ENCODE peak calls at places on chromosomes 5 and 9, in nine cellular contexts. One of them, this sample, is unnamed.

GRCh38 chr5:136132087-136132486 is 558 bp upstream of the SMAD5 start:
- DNase-seq in tibial artery: peak; percentile 30
- DNase-seq in NCI-H1436: no peak
- DNase-seq in activated naive CD4-positive, alpha-beta T cell treated with anti-CD3 and anti-CD28 coated beads for 36 hours: no peak
- DNase-seq in cardiac muscle cell: peak; percentile 15
- DNase-seq in lung: no peak
- DNase-seq in NCI-H1092: no peak
- DNase-seq in activated CD8-positive, alpha-beta memory T cell treated with anti-CD3 and anti-CD28 coated beads for 4 hours: no peak
- DNase-seq in T-helper 2 cell: peak; percentile 2
- DNase-seq in this sample: no peak

GRCh38 chr9:135533674-135534073 is 12.3 kb upstream of the OBP2A start:
- DNase-seq in tibial artery: no peak
- DNase-seq in NCI-H1436: no peak
- DNase-seq in activated naive CD4-positive, alpha-beta T cell treated with anti-CD3 and anti-CD28 coated beads for 36 hours: no peak
- DNase-seq in cardiac muscle cell: no peak
- DNase-seq in lung: no peak
- DNase-seq in NCI-H1092: no peak
- DNase-seq in activated CD8-positive, alpha-beta memory T cell treated with anti-CD3 and anti-CD28 coated beads for 4 hours: no peak
- DNase-seq in T-helper 2 cell: no peak
- DNase-seq in this sample: no peak

GRCh38 chr5:78903936-78904335 is 81.2 kb downstream of the ARSB start:
- DNase-seq in tibial artery: no peak
- DNase-seq in NCI-H1436: no peak
- DNase-seq in activated naive CD4-positive, alpha-beta T cell treated with anti-CD3 and anti-CD28 coated beads for 36 hours: no peak
- DNase-seq in cardiac muscle cell: no peak
- DNase-seq in lung: no peak
- DNase-seq in NCI-H1092: no peak
- DNase-seq in activated CD8-positive, alpha-beta memory T cell treated with anti-CD3 and anti-CD28 coated beads for 4 hours: no peak
- DNase-seq in T-helper 2 cell: no peak
- DNase-seq in this sample: no peak

GRCh38 chr9:70829591-70830265 is 291.7 kb downstream of the TRPM3 start:
- DNase-seq in tibial artery: no peak
- DNase-seq in NCI-H1436: no peak
- DNase-seq in activated naive CD4-positive, alpha-beta T cell treated with anti-CD3 and anti-CD28 coated beads for 36 hours: no peak
- DNase-seq in cardiac muscle cell: no peak
- DNase-seq in lung: no peak
- DNase-seq in NCI-H1092: no peak
- DNase-seq in activated CD8-positive, alpha-beta memory T cell treated with anti-CD3 and anti-CD28 coated beads for 4 hours: no peak
- DNase-seq in T-helper 2 cell: no peak
- DNase-seq in this sample: no peak

GRCh38 chr5:3325811-3326568 is 269.6 kb upstream of the IRX1 start:
- DNase-seq in tibial artery: no peak
- DNase-seq in NCI-H1436: no peak
- DNase-seq in activated naive CD4-positive, alpha-beta T cell treated with anti-CD3 and anti-CD28 coated beads for 36 hours: no peak
- DNase-seq in cardiac muscle cell: no peak
- DNase-seq in lung: no peak
- DNase-seq in NCI-H1092: no peak
- DNase-seq in activated CD8-positive, alpha-beta memory T cell treated with anti-CD3 and anti-CD28 coated beads for 4 hours: no peak
- DNase-seq in T-helper 2 cell: no peak
- DNase-seq in this sample: no peak

GRCh38 chr5:2670856-2671404 is 80.5 kb downstream of the IRX2 start:
- DNase-seq in tibial artery: no peak
- DNase-seq in NCI-H1436: no peak
- DNase-seq in activated naive CD4-positive, alpha-beta T cell treated with anti-CD3 and anti-CD28 coated beads for 36 hours: no peak
- DNase-seq in cardiac muscle cell: no peak
- DNase-seq in lung: no peak
- DNase-seq in NCI-H1092: no peak
- DNase-seq in activated CD8-positive, alpha-beta memory T cell treated with anti-CD3 and anti-CD28 coated beads for 4 hours: no peak
- DNase-seq in T-helper 2 cell: no peak
- DNase-seq in this sample: no peak

GRCh38 chr9:1219284-1219683 is 169.1 kb downstream of the DMRT2 start:
- DNase-seq in tibial artery: no peak
- DNase-seq in NCI-H1436: no peak
- DNase-seq in activated naive CD4-positive, alpha-beta T cell treated with anti-CD3 and anti-CD28 coated beads for 36 hours: no peak
- DNase-seq in cardiac muscle cell: no peak
- DNase-seq in lung: no peak
- DNase-seq in NCI-H1092: no peak
- DNase-seq in activated CD8-positive, alpha-beta memory T cell treated with anti-CD3 and anti-CD28 coated beads for 4 hours: no peak
- DNase-seq in T-helper 2 cell: no peak
- DNase-seq in this sample: no peak

GRCh38 chr5:77768978-77769377 is 7.2 kb downstream of the TBCA start:
- DNase-seq in tibial artery: no peak
- DNase-seq in NCI-H1436: no peak
- DNase-seq in activated naive CD4-positive, alpha-beta T cell treated with anti-CD3 and anti-CD28 coated beads for 36 hours: no peak
- DNase-seq in cardiac muscle cell: no peak
- DNase-seq in lung: no peak
- DNase-seq in NCI-H1092: no peak
- DNase-seq in activated CD8-positive, alpha-beta memory T cell treated with anti-CD3 and anti-CD28 coated beads for 4 hours: no peak
- DNase-seq in T-helper 2 cell: no peak
- DNase-seq in this sample: no peak

GRCh38 chr5:149060325-149060724 is 2.5 kb downstream of the SH3TC2 start:
- DNase-seq in tibial artery: no peak
- DNase-seq in NCI-H1436: no peak
- DNase-seq in activated naive CD4-positive, alpha-beta T cell treated with anti-CD3 and anti-CD28 coated beads for 36 hours: no peak
- DNase-seq in cardiac muscle cell: peak; percentile 80
- DNase-seq in lung: no peak
- DNase-seq in NCI-H1092: no peak
- DNase-seq in activated CD8-positive, alpha-beta memory T cell treated with anti-CD3 and anti-CD28 coated beads for 4 hours: no peak
- DNase-seq in T-helper 2 cell: no peak
- DNase-seq in this sample: no peak

GRCh38 chr9:87840126-87840525 is 42.6 kb upstream of the SPATA31E1 start:
- DNase-seq in tibial artery: no peak
- DNase-seq in NCI-H1436: no peak
- DNase-seq in activated naive CD4-positive, alpha-beta T cell treated with anti-CD3 and anti-CD28 coated beads for 36 hours: no peak
- DNase-seq in cardiac muscle cell: no peak
- DNase-seq in lung: no peak
- DNase-seq in NCI-H1092: no peak
- DNase-seq in activated CD8-positive, alpha-beta memory T cell treated with anti-CD3 and anti-CD28 coated beads for 4 hours: no peak
- DNase-seq in T-helper 2 cell: no peak
- DNase-seq in this sample: no peak

GRCh38 chr9:99590879-99591278 is 230.8 kb upstream of the NR4A3 start:
- DNase-seq in tibial artery: no peak
- DNase-seq in NCI-H1436: no peak
- DNase-seq in activated naive CD4-positive, alpha-beta T cell treated with anti-CD3 and anti-CD28 coated beads for 36 hours: no peak
- DNase-seq in cardiac muscle cell: no peak
- DNase-seq in lung: no peak
- DNase-seq in NCI-H1092: no peak
- DNase-seq in activated CD8-positive, alpha-beta memory T cell treated with anti-CD3 and anti-CD28 coated beads for 4 hours: no peak
- DNase-seq in T-helper 2 cell: no peak
- DNase-seq in this sample: no peak

GRCh38 chr5:87368601-87369000 is 44.1 kb downstream of the CCNH start:
- DNase-seq in tibial artery: no peak
- DNase-seq in NCI-H1436: no peak
- DNase-seq in activated naive CD4-positive, alpha-beta T cell treated with anti-CD3 and anti-CD28 coated beads for 36 hours: no peak
- DNase-seq in cardiac muscle cell: peak; percentile 0
- DNase-seq in lung: no peak
- DNase-seq in NCI-H1092: no peak
- DNase-seq in activated CD8-positive, alpha-beta memory T cell treated with anti-CD3 and anti-CD28 coated beads for 4 hours: no peak
- DNase-seq in T-helper 2 cell: no peak
- DNase-seq in this sample: no peak

GRCh38 chr5:138170299-138170698 is 8.1 kb downstream of the BRD8 start:
- DNase-seq in tibial artery: no peak
- DNase-seq in NCI-H1436: no peak
- DNase-seq in activated naive CD4-positive, alpha-beta T cell treated with anti-CD3 and anti-CD28 coated beads for 36 hours: no peak
- DNase-seq in cardiac muscle cell: no peak
- DNase-seq in lung: no peak
- DNase-seq in NCI-H1092: no peak
- DNase-seq in activated CD8-positive, alpha-beta memory T cell treated with anti-CD3 and anti-CD28 coated beads for 4 hours: no peak
- DNase-seq in T-helper 2 cell: no peak
- DNase-seq in this sample: no peak

GRCh38 chr5:157222506-157223230 is 42.0 kb downstream of the ITK start:
- DNase-seq in tibial artery: no peak
- DNase-seq in NCI-H1436: no peak
- DNase-seq in activated naive CD4-positive, alpha-beta T cell treated with anti-CD3 and anti-CD28 coated beads for 36 hours: peak; percentile 92
- DNase-seq in cardiac muscle cell: no peak
- DNase-seq in lung: no peak
- DNase-seq in NCI-H1092: no peak
- DNase-seq in activated CD8-positive, alpha-beta memory T cell treated with anti-CD3 and anti-CD28 coated beads for 4 hours: peak; percentile 68
- DNase-seq in T-helper 2 cell: peak; percentile 61
- DNase-seq in this sample: no peak

GRCh38 chr5:127351418-127351817 is 60.8 kb downstream of the MEGF10 start:
- DNase-seq in tibial artery: no peak
- DNase-seq in NCI-H1436: no peak
- DNase-seq in activated naive CD4-positive, alpha-beta T cell treated with anti-CD3 and anti-CD28 coated beads for 36 hours: no peak
- DNase-seq in cardiac muscle cell: no peak
- DNase-seq in lung: no peak
- DNase-seq in NCI-H1092: no peak
- DNase-seq in activated CD8-positive, alpha-beta memory T cell treated with anti-CD3 and anti-CD28 coated beads for 4 hours: no peak
- DNase-seq in T-helper 2 cell: no peak
- DNase-seq in this sample: no peak

GRCh38 chr9:81542490-81542889 is 146.9 kb downstream of the TLE1 start:
- DNase-seq in tibial artery: no peak
- DNase-seq in NCI-H1436: no peak
- DNase-seq in activated naive CD4-positive, alpha-beta T cell treated with anti-CD3 and anti-CD28 coated beads for 36 hours: no peak
- DNase-seq in cardiac muscle cell: no peak
- DNase-seq in lung: no peak
- DNase-seq in NCI-H1092: no peak
- DNase-seq in activated CD8-positive, alpha-beta memory T cell treated with anti-CD3 and anti-CD28 coated beads for 4 hours: no peak
- DNase-seq in T-helper 2 cell: no peak
- DNase-seq in this sample: no peak

GRCh38 chr5:160787247-160787646 is 64.8 kb downstream of the ATP10B start:
- DNase-seq in tibial artery: no peak
- DNase-seq in NCI-H1436: peak; percentile 20
- DNase-seq in activated naive CD4-positive, alpha-beta T cell treated with anti-CD3 and anti-CD28 coated beads for 36 hours: peak; percentile 17
- DNase-seq in cardiac muscle cell: peak; percentile 31
- DNase-seq in lung: no peak
- DNase-seq in NCI-H1092: no peak
- DNase-seq in activated CD8-positive, alpha-beta memory T cell treated with anti-CD3 and anti-CD28 coated beads for 4 hours: no peak
- DNase-seq in T-helper 2 cell: no peak
- DNase-seq in this sample: peak; percentile 73

GRCh38 chr9:107397076-107398049 is 92.2 kb downstream of the KLF4 start:
- DNase-seq in tibial artery: peak; percentile 26
- DNase-seq in NCI-H1436: no peak
- DNase-seq in activated naive CD4-positive, alpha-beta T cell treated with anti-CD3 and anti-CD28 coated beads for 36 hours: no peak
- DNase-seq in cardiac muscle cell: no peak
- DNase-seq in lung: peak; percentile 35
- DNase-seq in NCI-H1092: no peak
- DNase-seq in activated CD8-positive, alpha-beta memory T cell treated with anti-CD3 and anti-CD28 coated beads for 4 hours: no peak
- DNase-seq in T-helper 2 cell: no peak
- DNase-seq in this sample: no peak

GRCh38 chr5:96067902-96068614 is 106.4 kb upstream of the ELL2 start:
- DNase-seq in tibial artery: no peak
- DNase-seq in NCI-H1436: no peak
- DNase-seq in activated naive CD4-positive, alpha-beta T cell treated with anti-CD3 and anti-CD28 coated beads for 36 hours: peak; percentile 32
- DNase-seq in cardiac muscle cell: no peak
- DNase-seq in lung: no peak
- DNase-seq in NCI-H1092: no peak
- DNase-seq in activated CD8-positive, alpha-beta memory T cell treated with anti-CD3 and anti-CD28 coated beads for 4 hours: no peak
- DNase-seq in T-helper 2 cell: no peak
- DNase-seq in this sample: no peak

GRCh38 chr9:93483497-93483896 is 30.1 kb upstream of the FAM120AOS start:
- DNase-seq in tibial artery: no peak
- DNase-seq in NCI-H1436: no peak
- DNase-seq in activated naive CD4-positive, alpha-beta T cell treated with anti-CD3 and anti-CD28 coated beads for 36 hours: no peak
- DNase-seq in cardiac muscle cell: no peak
- DNase-seq in lung: no peak
- DNase-seq in NCI-H1092: no peak
- DNase-seq in activated CD8-positive, alpha-beta memory T cell treated with anti-CD3 and anti-CD28 coated beads for 4 hours: no peak
- DNase-seq in T-helper 2 cell: no peak
- DNase-seq in this sample: no peak

This sample was measured in NCI-H2081.